ENCODE peak calls at places on chromosome 19, in five cellular contexts. B is progenitor cell of endocrine pancreas, Y is IMR-90, Z is nephron progenitor cell, H is GM06990. G is an unnamed sample.

GRCh38 chr19:32877323-32877912 is 7.9 kb upstream of the SLC7A9 start:
- DNase-seq in B (no peak), Y (no peak), Z (no peak), H (no peak), G (no peak)

GRCh38 chr19:40594657-40595077 is 6.5 kb upstream of the LTBP4 start:
- DNase-seq in B (no peak), Y (peak), Z (no peak), H (no peak), G (no peak)

GRCh38 chr19:16825312-16826168 is 3.7 kb upstream of the SIN3B start:
- DNase-seq in B (no peak), Y (peak), Z (peak), H (no peak), G (peak)

GRCh38 chr19:10871711-10872550 is 578 bp downstream of the CARM1 start:
- DNase-seq in B (peak), Y (no peak), Z (peak), H (peak), G (no peak)

GRCh38 chr19:5150902-5151741 is 182.2 kb downstream of the KDM4B start:
- DNase-seq in B (no peak), Y (no peak), Z (no peak), H (peak), G (no peak)

GRCh38 chr19:16888629-16889371 is at the start of gene F2RL3:
- DNase-seq in B (no peak), Y (peak), Z (no peak), H (peak), G (no peak)

GRCh38 chr19:18194554-18195238 is 1.7 kb downstream of the MPV17L2 start:
- DNase-seq in B (no peak), Y (peak), Z (peak), H (peak), G (no peak)

GRCh38 chr19:6730153-6730804 is 7.1 kb downstream of the GPR108 start:
- DNase-seq in B (no peak), Y (no peak), Z (peak), H (no peak), G (peak)

GRCh38 chr19:50500060-50500752 is 10.8 kb downstream of the JOSD2 start:
- DNase-seq in B (no peak), Y (no peak), Z (peak), H (no peak), G (no peak)

GRCh38 chr19:10305139-10305806 is 4.3 kb downstream of the ZGLP1 start:
- DNase-seq in B (no peak), Y (peak), Z (no peak), H (no peak), G (no peak)

GRCh38 chr19:5059767-5060166 is 90.9 kb downstream of the KDM4B start:
- DNase-seq in B (no peak), Y (no peak), Z (no peak), H (no peak), G (no peak)

GRCh38 chr19:5103061-5103701 is 134.3 kb downstream of the KDM4B start:
- DNase-seq in B (no peak), Y (peak), Z (no peak), H (no peak), G (no peak)

GRCh38 chr19:33093420-33094210 is 12.6 kb downstream of the GPATCH1 start:
- DNase-seq in B (no peak), Y (no peak), Z (no peak), H (no peak), G (no peak)

DNA sequence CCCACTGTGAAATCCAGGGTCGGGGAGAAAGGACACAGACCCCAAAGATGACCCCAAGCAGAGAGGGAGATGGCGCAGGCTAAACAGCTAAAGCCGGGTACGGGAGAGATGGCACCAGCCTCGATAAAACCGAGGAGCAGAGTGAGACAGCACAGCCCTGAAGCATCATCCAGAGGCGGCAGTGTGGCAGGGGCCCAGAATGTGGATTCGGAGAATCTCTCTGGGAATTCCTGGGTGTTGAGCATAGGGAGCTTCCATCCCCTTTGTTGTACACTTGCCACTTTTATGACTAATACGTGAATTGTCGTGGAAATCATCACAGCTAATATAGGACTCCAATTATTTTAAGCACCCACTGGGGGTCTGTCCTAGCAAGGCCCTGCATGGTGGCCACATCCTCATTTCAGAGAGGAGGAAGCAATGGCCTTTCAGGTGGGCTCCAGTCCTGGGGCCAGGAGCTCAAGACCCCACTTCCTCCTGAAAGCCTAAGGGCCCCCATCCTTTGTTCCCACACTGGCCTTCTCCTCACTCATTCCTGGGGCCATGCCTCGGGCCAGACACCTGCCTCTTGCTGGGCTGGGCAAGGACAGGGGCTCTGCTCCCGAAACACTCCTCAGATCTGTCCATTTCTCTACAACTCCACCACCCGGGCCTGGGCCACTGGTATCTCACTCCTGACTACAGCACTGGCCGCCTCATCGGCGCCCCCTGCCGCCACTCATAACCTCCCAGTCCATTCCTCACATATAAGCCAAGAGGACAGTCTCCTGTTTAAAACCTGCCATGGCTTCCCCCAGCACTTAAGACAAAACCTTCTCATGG is 29.3 kb upstream of the ATP1A3 start:
- DNase-seq in B (no peak), Y (peak), Z (peak), H (peak), G (no peak)
- TF ChIP-seq CTCF in B (peak), Y (peak), Z (peak), H (peak), G (no peak)

DNA sequence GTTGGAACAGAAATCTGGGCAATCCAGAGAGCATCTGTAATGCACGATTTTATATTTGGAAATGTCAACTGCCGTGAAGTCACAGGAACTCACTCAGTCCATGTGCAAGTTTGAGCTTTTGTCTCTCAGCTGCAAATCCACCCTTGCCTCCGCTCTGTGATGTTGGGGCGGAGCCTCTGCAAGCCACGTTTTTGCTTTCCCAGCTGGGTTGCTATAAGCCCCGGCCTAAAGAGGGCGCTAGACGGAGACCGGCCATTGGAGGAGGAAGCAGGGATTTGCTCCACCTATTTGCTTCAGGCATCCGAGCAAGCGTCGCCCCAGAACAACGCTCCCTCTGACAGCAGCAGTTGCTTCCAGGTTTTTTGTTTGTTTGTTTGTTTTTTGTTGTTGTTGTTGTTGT is 56.2 kb downstream of the TRPM4 start:
- DNase-seq in B (no peak), Y (no peak), Z (no peak), H (no peak), G (no peak)
- TF ChIP-seq CTCF in B (no peak), Y (no peak), Z (no peak), H (peak), G (no peak)

DNA sequence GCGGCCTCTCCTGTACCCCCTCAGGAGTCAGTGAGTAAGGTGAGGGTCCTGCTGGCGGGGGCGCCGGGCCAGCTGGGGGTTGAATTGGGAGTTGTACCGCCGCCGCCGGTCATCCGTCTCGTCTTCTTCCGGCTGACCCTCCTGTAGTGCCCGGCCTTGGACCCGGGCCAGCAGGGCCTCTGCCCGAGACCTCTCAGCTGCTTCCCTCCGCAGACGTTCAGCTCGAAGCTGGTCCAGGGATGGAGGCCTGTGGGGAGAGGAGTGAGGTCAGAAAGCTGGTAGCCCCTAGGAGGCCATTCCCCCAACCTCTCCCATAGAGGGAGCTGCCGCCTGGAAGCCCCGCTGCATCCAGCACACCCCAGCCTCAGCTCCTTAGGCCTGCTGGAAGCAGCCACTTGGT is 3.8 kb downstream of the LENG1 start:
- DNase-seq in B (no peak), Y (no peak), Z (no peak), H (no peak), G (no peak)
- TF ChIP-seq CTCF in B (no peak), Y (no peak), Z (no peak), H (no peak), G (no peak)

GRCh38 chr19:984165-984967 is at the start of gene WDR18:
- DNase-seq in B (peak), Y (peak), Z (peak), H (peak), G (peak)
- TF ChIP-seq CTCF in B (peak), Y (peak), Z (no peak), H (no peak), G (peak)

GRCh38 chr19:45103625-45104319 is 10.8 kb downstream of the PPP1R37 start:
- DNase-seq in B (no peak), Y (no peak), Z (peak), H (no peak), G (no peak)
- TF ChIP-seq CTCF in B (peak), Y (no peak), Z (no peak), H (no peak), G (no peak)

GRCh38 chr19:34257559-34257924 is 3.2 kb downstream of the GARRE1 start:
- DNase-seq in B (no peak), Y (no peak), Z (no peak), H (no peak), G (no peak)
- TF ChIP-seq CTCF in B (no peak), Y (no peak), Z (no peak), H (no peak), G (no peak)

GRCh38 chr19:42315024-42315423 is 1.9 kb downstream of the TMEM145 start:
- DNase-seq in B (no peak), Y (no peak), Z (no peak), H (no peak), G (no peak)

GRCh38 chr19:42313096-42313839 is at the start of gene TMEM145:
- DNase-seq in B (peak), Y (peak), Z (peak), H (peak), G (no peak)

GRCh38 chr19:42312370-42312769 is 739 bp upstream of the TMEM145 start:
- DNase-seq in B (no peak), Y (no peak), Z (no peak), H (no peak), G (no peak)

GRCh38 chr19:42311612-42312160 is 1.4 kb upstream of the TMEM145 start:
- DNase-seq in B (no peak), Y (no peak), Z (no peak), H (no peak), G (no peak)

DNA sequence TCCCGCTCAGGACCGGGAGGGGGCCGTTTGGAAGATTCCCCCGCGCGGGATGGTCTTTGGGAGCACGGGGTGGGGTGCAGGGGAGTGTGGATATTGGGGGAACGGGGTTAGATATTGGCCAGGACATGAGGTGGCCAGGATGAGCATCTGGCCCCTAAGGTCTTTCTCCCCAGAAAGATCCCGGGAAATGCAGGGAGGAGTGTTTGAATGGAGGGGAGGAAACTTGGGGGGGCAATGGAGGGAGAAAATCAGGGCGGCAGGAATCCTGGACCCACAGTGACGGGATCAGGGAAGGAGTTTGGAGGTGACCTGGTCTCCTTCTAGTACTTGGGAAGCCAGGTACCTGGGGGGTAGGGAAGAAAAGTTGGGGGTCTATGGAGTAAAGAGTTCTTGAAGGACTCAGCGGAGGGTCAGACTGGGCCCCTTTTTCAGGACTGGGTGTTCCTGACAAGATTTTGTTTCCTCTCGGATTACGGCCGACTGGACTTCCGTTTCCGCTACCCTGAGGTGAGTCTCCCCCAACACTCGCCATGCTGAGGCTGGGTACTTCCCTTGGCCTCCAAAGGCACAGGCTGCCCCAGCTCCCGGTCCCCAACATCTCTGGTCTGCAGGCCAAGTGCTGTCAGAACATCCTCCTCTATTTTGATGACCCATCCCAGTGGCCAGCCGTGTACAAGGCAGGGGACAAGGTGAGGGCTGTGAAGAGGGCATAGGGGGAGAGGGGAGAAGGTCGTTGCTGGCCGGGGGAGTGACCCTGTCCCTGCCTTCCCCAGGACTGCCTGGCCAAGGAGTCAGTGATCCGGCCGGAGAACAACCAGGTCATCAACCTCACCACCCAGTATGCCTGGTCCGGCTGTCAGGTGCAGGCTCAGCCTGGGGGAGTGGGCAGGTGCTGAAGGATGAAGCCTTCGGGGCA is 989 bp downstream of the TMEM145 start:
- DNase-seq in B (no peak), Y (no peak), Z (no peak), H (no peak), G (no peak)
- TF ChIP-seq CTCF in B (no peak), Y (no peak), Z (no peak), H (no peak), G (no peak)